ENCODE peak calls at places on chromosomes 1 and 21, in five cellular contexts. S, W, N, E and U are unnamed samples.

GRCh38 chr1:154822717-154823116 is 47.4 kb downstream of the KCNN3 start:
- DNase-seq in S (no peak), W (no peak), N (no peak), E (no peak), U (no peak)

GRCh38 chr1:6267686-6268281 is 6.9 kb upstream of the GPR153 start:
- DNase-seq in S (no peak), W (no peak), N (no peak), E (no peak), U (no peak)

GRCh38 chr1:53547321-53547720 is 88.1 kb downstream of the DMRTB1 start:
- DNase-seq in S (no peak), W (peak; percentile 27), N (no peak), E (no peak), U (no peak)

GRCh38 chr1:201562659-201563405 is 23.9 kb downstream of the NAV1 start:
- DNase-seq in S (peak; percentile 90), W (no peak), N (no peak), E (no peak), U (no peak)

GRCh38 chr1:60960846-60961542 is 121.4 kb upstream of the NFIA start:
- DNase-seq in S (peak; percentile 54), W (no peak), N (no peak), E (peak; percentile 11), U (no peak)

GRCh38 chr1:244306544-244306943 is 145.2 kb downstream of the ADSS2 start:
- DNase-seq in S (no peak), W (no peak), N (no peak), E (no peak), U (no peak)

GRCh38 chr1:60965280-60965854 is 117.0 kb upstream of the NFIA start:
- DNase-seq in S (no peak), W (no peak), N (no peak), E (no peak), U (no peak)

GRCh38 chr1:239718997-239719628 is 332.7 kb downstream of the CHRM3 start:
- DNase-seq in S (no peak), W (no peak), N (no peak), E (no peak), U (peak; percentile 54)

GRCh38 chr1:181095763-181096184 is 7.3 kb downstream of the IER5 start:
- DNase-seq in S (no peak), W (no peak), N (no peak), E (no peak), U (no peak)

GRCh38 chr1:201251851-201252430 is 31.4 kb upstream of the PKP1 start:
- DNase-seq in S (no peak), W (no peak), N (no peak), E (no peak), U (no peak)

GRCh38 chr1:192905049-192905448 is 96.2 kb downstream of the RGS2 start:
- DNase-seq in S (no peak), W (no peak), N (no peak), E (no peak), U (no peak)

GRCh38 chr1:95287078-95287477 is 53.1 kb downstream of the RWDD3 start:
- DNase-seq in S (no peak), W (no peak), N (no peak), E (no peak), U (no peak)

GRCh38 chr1:53617382-53618217 is 121.4 kb downstream of the GLIS1 start:
- DNase-seq in S (no peak), W (peak; percentile 34), N (no peak), E (no peak), U (no peak)

GRCh38 chr1:201610806-201611205 is 71.9 kb downstream of the NAV1 start:
- DNase-seq in S (no peak), W (no peak), N (no peak), E (no peak), U (no peak)

GRCh38 chr1:172588296-172589291 is 55.6 kb downstream of the SUCO start:
- DNase-seq in S (peak; percentile 92), W (no peak), N (no peak), E (no peak), U (no peak)

GRCh38 chr1:245484176-245484575 is 329.4 kb downstream of the KIF26B start:
- DNase-seq in S (no peak), W (no peak), N (no peak), E (no peak), U (no peak)

GRCh38 chr1:206864939-206865671 is at the start of gene IL20:
- DNase-seq in S (peak; percentile 82), W (peak; percentile 88), N (peak; percentile 27), E (peak; percentile 13), U (peak; percentile 26)

GRCh38 chr1:245765241-245766000 is 610.6 kb downstream of the KIF26B start:
- DNase-seq in S (no peak), W (no peak), N (no peak), E (no peak), U (no peak)

GRCh38 chr1:64675718-64676345 is 69.0 kb upstream of the RAVER2 start:
- DNase-seq in S (no peak), W (no peak), N (no peak), E (no peak), U (peak; percentile 4)

GRCh38 chr1:2381741-2382620 is 9.4 kb downstream of the MORN1 start:
- DNase-seq in S (peak; percentile 52), W (peak; percentile 92), N (no peak), E (peak; percentile 96), U (peak; percentile 64)

GRCh38 chr1:1371741-1372711 is 3.0 kb downstream of the AURKAIP1 start:
- DNase-seq in S (peak; percentile 20), W (peak; percentile 86), N (no peak), E (no peak), U (no peak)

GRCh38 chr1:182957902-182958395 is 5.0 kb upstream of the SHCBP1L start:
- DNase-seq in S (no peak), W (no peak), N (no peak), E (no peak), U (no peak)

GRCh38 chr1:204780682-204781081 is 90.0 kb upstream of the NFASC start:
- DNase-seq in S (peak; percentile 7), W (no peak), N (no peak), E (no peak), U (no peak)

GRCh38 chr1:27071049-27071416 is 58.4 kb upstream of the TENT5B start:
- DNase-seq in S (no peak), W (no peak), N (no peak), E (no peak), U (no peak)

GRCh38 chr21:39911286-39911685 is 44.0 kb downstream of the PCP4 start:
- DNase-seq in S (no peak), W (no peak), N (no peak), E (no peak), U (peak; percentile 27)

GRCh38 chr1:43558346-43558841 is 27.7 kb downstream of the PTPRF start:
- DNase-seq in S (no peak), W (peak; percentile 70), N (no peak), E (no peak), U (no peak)

GRCh38 chr1:171738921-171739320 is 2.9 kb downstream of the VAMP4 start:
- DNase-seq in S (no peak), W (no peak), N (no peak), E (no peak), U (no peak)

GRCh38 chr1:229945795-229946194 is 121.2 kb upstream of the GALNT2 start:
- DNase-seq in S (no peak), W (no peak), N (no peak), E (no peak), U (no peak)

GRCh38 chr1:178124115-178124514 is 30.2 kb downstream of the RASAL2 start:
- DNase-seq in S (no peak), W (no peak), N (no peak), E (no peak), U (no peak)

GRCh38 chr1:27405074-27405473 is 12.7 kb downstream of the GPR3 start:
- DNase-seq in S (no peak), W (peak; percentile 69), N (no peak), E (no peak), U (no peak)